ENCODE peak calls at places on chromosome 11, in five cellular contexts. One of them, this sample, is unnamed.

GRCh38 chr11:91639359-91639758 is 585.3 kb upstream of the FAT3 start:
- DNase-seq in tibial nerve: no peak
- DNase-seq in HepG2: no peak
- DNase-seq in PC-9: no peak
- DNase-seq in fibroblast of lung: no peak
- DNase-seq in this sample: no peak

GRCh38 chr11:103532133-103532788 is 423.0 kb downstream of the DYNC2H1 start:
- DNase-seq in tibial nerve: no peak
- DNase-seq in fibroblast of lung: peak; percentile 71
- DNase-seq in PC-9: no peak
- DNase-seq in HepG2: no peak
- DNase-seq in this sample: peak; percentile 26

GRCh38 chr11:27204527-27204926 is 158.5 kb downstream of the CCDC34 start:
- DNase-seq in fibroblast of lung: no peak
- DNase-seq in tibial nerve: no peak
- DNase-seq in PC-9: no peak
- DNase-seq in HepG2: peak; percentile 27
- DNase-seq in this sample: no peak

GRCh38 chr11:1352696-1353382 is 36.9 kb upstream of the BRSK2 start:
- DNase-seq in HepG2: no peak
- DNase-seq in tibial nerve: no peak
- DNase-seq in fibroblast of lung: no peak
- DNase-seq in PC-9: no peak
- DNase-seq in this sample: no peak

GRCh38 chr11:35798983-35799382 is 136.4 kb downstream of the TRIM44 start:
- DNase-seq in tibial nerve: no peak
- DNase-seq in PC-9: no peak
- DNase-seq in fibroblast of lung: no peak
- DNase-seq in HepG2: no peak
- DNase-seq in this sample: no peak

GRCh38 chr11:107929611-107930200 is 1.5 kb downstream of the RAB39A start:
- DNase-seq in fibroblast of lung: no peak
- DNase-seq in HepG2: no peak
- DNase-seq in PC-9: no peak
- DNase-seq in tibial nerve: no peak
- DNase-seq in this sample: no peak

GRCh38 chr11:76613901-76614300 is 56.6 kb downstream of the LRRC32 start:
- DNase-seq in fibroblast of lung: no peak
- DNase-seq in PC-9: no peak
- DNase-seq in tibial nerve: no peak
- DNase-seq in HepG2: no peak
- DNase-seq in this sample: no peak

GRCh38 chr11:121451982-121452608 is at the start of gene SORL1:
- DNase-seq in PC-9: peak; percentile 61
- DNase-seq in fibroblast of lung: peak; percentile 56
- DNase-seq in tibial nerve: peak; percentile 25
- DNase-seq in HepG2: peak; percentile 62
- DNase-seq in this sample: no peak

GRCh38 chr11:78654071-78654470 is 79.4 kb upstream of the NARS2 start:
- DNase-seq in fibroblast of lung: no peak
- DNase-seq in PC-9: no peak
- DNase-seq in tibial nerve: no peak
- DNase-seq in HepG2: no peak
- DNase-seq in this sample: no peak

GRCh38 chr11:46593550-46594382 is at the start of gene AMBRA1:
- DNase-seq in PC-9: peak; percentile 90
- DNase-seq in HepG2: peak; percentile 95
- DNase-seq in fibroblast of lung: peak; percentile 94
- DNase-seq in tibial nerve: peak; percentile 74
- DNase-seq in this sample: peak; percentile 81

GRCh38 chr11:75200531-75200930 is 40.0 kb upstream of the TPBGL start:
- DNase-seq in tibial nerve: no peak
- DNase-seq in HepG2: no peak
- DNase-seq in PC-9: no peak
- DNase-seq in fibroblast of lung: no peak
- DNase-seq in this sample: no peak

GRCh38 chr11:17579451-17579850 is 32.4 kb downstream of the OTOG start:
- DNase-seq in HepG2: no peak
- DNase-seq in fibroblast of lung: no peak
- DNase-seq in tibial nerve: no peak
- DNase-seq in PC-9: no peak
- DNase-seq in this sample: no peak

GRCh38 chr11:130499828-130500227 is 51.4 kb downstream of the ADAMTS15 start:
- DNase-seq in HepG2: no peak
- DNase-seq in fibroblast of lung: no peak
- DNase-seq in tibial nerve: no peak
- DNase-seq in PC-9: no peak
- DNase-seq in this sample: no peak

GRCh38 chr11:123580557-123581275 is 73.7 kb downstream of the SCN3B start:
- DNase-seq in PC-9: peak; percentile 73
- DNase-seq in fibroblast of lung: peak; percentile 26
- DNase-seq in tibial nerve: no peak
- DNase-seq in HepG2: peak; percentile 33
- DNase-seq in this sample: no peak

GRCh38 chr11:93017821-93018690 is 48.6 kb downstream of the MTNR1B start:
- DNase-seq in fibroblast of lung: peak; percentile 28
- DNase-seq in PC-9: no peak
- DNase-seq in tibial nerve: no peak
- DNase-seq in HepG2: no peak
- DNase-seq in this sample: no peak

GRCh38 chr11:13105237-13105844 is 96.2 kb downstream of the RASSF10 start:
- DNase-seq in fibroblast of lung: no peak
- DNase-seq in HepG2: no peak
- DNase-seq in PC-9: no peak
- DNase-seq in tibial nerve: no peak
- DNase-seq in this sample: no peak

GRCh38 chr11:18720086-18720810 is 5.7 kb downstream of the IGSF22 start:
- DNase-seq in PC-9: no peak
- DNase-seq in fibroblast of lung: no peak
- DNase-seq in HepG2: no peak
- DNase-seq in tibial nerve: no peak
- DNase-seq in this sample: no peak

GRCh38 chr11:62908468-62909072 is 12.6 kb downstream of the CHRM1 start:
- DNase-seq in fibroblast of lung: no peak
- DNase-seq in tibial nerve: no peak
- DNase-seq in PC-9: no peak
- DNase-seq in HepG2: no peak
- DNase-seq in this sample: no peak

GRCh38 chr11:92758216-92758615 is 211.2 kb upstream of the MTNR1B start:
- DNase-seq in fibroblast of lung: no peak
- DNase-seq in PC-9: no peak
- DNase-seq in tibial nerve: no peak
- DNase-seq in HepG2: no peak
- DNase-seq in this sample: no peak

GRCh38 chr11:48012051-48012391 is 31.7 kb downstream of the PTPRJ start:
- DNase-seq in fibroblast of lung: no peak
- DNase-seq in tibial nerve: no peak
- DNase-seq in PC-9: no peak
- DNase-seq in HepG2: no peak
- DNase-seq in this sample: no peak

GRCh38 chr11:75445315-75445953 is 12.4 kb upstream of the KLHL35 start:
- DNase-seq in PC-9: peak; percentile 74
- DNase-seq in tibial nerve: peak; percentile 70
- DNase-seq in HepG2: peak; percentile 56
- DNase-seq in fibroblast of lung: peak; percentile 46
- DNase-seq in this sample: no peak

GRCh38 chr11:465896-466538 is 15.9 kb downstream of the PTDSS2 start:
- DNase-seq in PC-9: peak; percentile 52
- DNase-seq in HepG2: no peak
- DNase-seq in tibial nerve: no peak
- DNase-seq in fibroblast of lung: no peak
- DNase-seq in this sample: no peak

GRCh38 chr11:70558651-70559050 is 160.3 kb downstream of the CTTN start:
- DNase-seq in PC-9: no peak
- DNase-seq in tibial nerve: no peak
- DNase-seq in HepG2: no peak
- DNase-seq in fibroblast of lung: no peak
- DNase-seq in this sample: no peak

GRCh38 chr11:12185914-12186313 is 75.5 kb downstream of the MICAL2 start:
- DNase-seq in HepG2: no peak
- DNase-seq in tibial nerve: no peak
- DNase-seq in PC-9: no peak
- DNase-seq in fibroblast of lung: peak; percentile 71
- DNase-seq in this sample: no peak

GRCh38 chr11:46416656-46417055 is 25.1 kb upstream of the CHRM4 start:
- DNase-seq in tibial nerve: no peak
- DNase-seq in HepG2: no peak
- DNase-seq in PC-9: no peak
- DNase-seq in fibroblast of lung: no peak
- DNase-seq in this sample: no peak

GRCh38 chr11:1073261-1073724 is 1.4 kb upstream of the MUC2 start:
- DNase-seq in HepG2: peak; percentile 46
- DNase-seq in PC-9: peak; percentile 68
- DNase-seq in tibial nerve: peak; percentile 11
- DNase-seq in fibroblast of lung: peak; percentile 53
- DNase-seq in this sample: no peak

GRCh38 chr11:124629961-124630360 is 7.3 kb downstream of the TBRG1 start:
- DNase-seq in HepG2: no peak
- DNase-seq in PC-9: no peak
- DNase-seq in tibial nerve: no peak
- DNase-seq in fibroblast of lung: no peak
- DNase-seq in this sample: no peak

GRCh38 chr11:50077526-50077925 is 44.9 kb downstream of the OR4C45 start:
- DNase-seq in PC-9: no peak
- DNase-seq in tibial nerve: no peak
- DNase-seq in HepG2: no peak
- DNase-seq in fibroblast of lung: no peak
- DNase-seq in this sample: no peak
- H3K9me3 ChIP-seq in PC-9: no peaks in the 10 kb centered on the region
- H3K9me3 ChIP-seq in tibial nerve: no peaks in the 10 kb centered on the region
- H3K9me3 ChIP-seq in HepG2: peaks cover 72% of the 10 kb centered on the region
- H3K9me3 ChIP-seq in fibroblast of lung: no peaks in the 10 kb centered on the region
- H3K9me3 ChIP-seq in this sample: peaks cover 73% of the 10 kb centered on the region

DNA sequence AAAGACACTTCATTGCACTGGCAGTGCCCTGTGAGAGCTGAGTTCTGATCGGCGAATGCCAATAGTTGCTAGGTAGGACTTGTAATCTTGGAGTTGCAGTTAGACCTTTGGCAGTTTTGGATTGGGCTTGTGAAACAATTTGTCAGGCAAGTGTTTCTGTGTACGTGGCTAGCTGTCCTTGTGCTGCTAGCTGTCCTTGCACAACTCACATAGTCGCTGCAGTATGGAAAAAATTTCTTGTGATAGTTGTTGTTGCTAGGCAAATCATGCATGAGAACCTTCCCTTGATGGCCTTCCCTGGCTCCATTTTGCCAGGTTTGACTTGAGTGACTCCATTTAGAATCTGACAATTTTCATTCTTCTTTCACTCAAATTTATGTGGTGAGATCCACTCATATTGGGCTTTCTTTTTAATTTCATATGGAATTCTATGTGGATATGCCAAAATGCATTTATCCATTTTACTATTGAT is 140.7 kb downstream of the APIP start:
- DNase-seq in HepG2: peak; percentile 19
- DNase-seq in fibroblast of lung: no peak
- DNase-seq in tibial nerve: no peak
- DNase-seq in PC-9: no peak
- DNase-seq in this sample: no peak
- H3K9me3 ChIP-seq in HepG2: no peaks in the 10 kb centered on the region
- H3K9me3 ChIP-seq in fibroblast of lung: no peaks in the 10 kb centered on the region
- H3K9me3 ChIP-seq in tibial nerve: no peaks in the 10 kb centered on the region
- H3K9me3 ChIP-seq in PC-9: peaks cover 5% of the 10 kb centered on the region
- H3K9me3 ChIP-seq in this sample: no peaks in the 10 kb centered on the region

GRCh38 chr11:2481253-2481652 is 36.4 kb downstream of the KCNQ1 start:
- DNase-seq in fibroblast of lung: no peak
- DNase-seq in PC-9: no peak
- DNase-seq in HepG2: no peak
- DNase-seq in tibial nerve: no peak
- DNase-seq in this sample: no peak

GRCh38 chr11:2482199-2482598 is 37.4 kb downstream of the KCNQ1 start:
- DNase-seq in fibroblast of lung: no peak
- DNase-seq in PC-9: no peak
- DNase-seq in HepG2: no peak
- DNase-seq in tibial nerve: no peak
- DNase-seq in this sample: no peak

GRCh38 chr11:2482745-2483144 is 37.9 kb downstream of the KCNQ1 start:
- DNase-seq in PC-9: no peak
- DNase-seq in fibroblast of lung: no peak
- DNase-seq in HepG2: no peak
- DNase-seq in tibial nerve: no peak
- DNase-seq in this sample: no peak

GRCh38 chr11:2484576-2485125 is 39.8 kb downstream of the KCNQ1 start:
- DNase-seq in HepG2: no peak
- DNase-seq in fibroblast of lung: no peak
- DNase-seq in PC-9: no peak
- DNase-seq in tibial nerve: no peak
- DNase-seq in this sample: no peak

DNA sequence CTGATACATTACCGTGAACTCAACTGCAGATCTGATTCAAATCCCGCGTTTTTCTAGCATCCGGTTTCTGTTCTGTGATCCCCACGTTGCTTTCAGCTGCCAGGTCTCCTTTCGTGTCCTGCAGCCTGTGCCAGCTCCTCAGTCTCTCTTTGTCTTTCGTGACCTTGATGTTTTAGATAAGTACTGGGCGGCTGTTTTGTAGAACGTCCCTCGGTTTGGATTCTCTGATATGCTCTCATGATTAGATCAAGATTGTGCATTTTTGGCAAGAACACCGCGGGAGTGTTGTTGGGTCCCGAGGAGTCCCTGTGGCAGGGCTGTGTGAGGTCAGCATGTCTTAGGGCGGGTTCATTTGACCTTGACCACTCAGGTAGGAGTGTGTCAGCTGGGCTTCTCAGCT is 38.6 kb downstream of the KCNQ1 start:
- DNase-seq in tibial nerve: no peak
- DNase-seq in PC-9: no peak
- DNase-seq in HepG2: no peak
- DNase-seq in fibroblast of lung: no peak
- DNase-seq in this sample: no peak
- H3K9me3 ChIP-seq in tibial nerve: no peaks in the 10 kb centered on the region
- H3K9me3 ChIP-seq in PC-9: peaks cover 5% of the 10 kb centered on the region
- H3K9me3 ChIP-seq in HepG2: peaks cover 15% of the 10 kb centered on the region
- H3K9me3 ChIP-seq in fibroblast of lung: no peaks in the 10 kb centered on the region
- H3K9me3 ChIP-seq in this sample: peaks cover 8% of the 10 kb centered on the region

GRCh38 chr11:9344046-9344680 is 29.8 kb upstream of the TMEM41B start:
- DNase-seq in HepG2: peak; percentile 23
- DNase-seq in tibial nerve: no peak
- DNase-seq in fibroblast of lung: no peak
- DNase-seq in PC-9: no peak
- DNase-seq in this sample: no peak

GRCh38 chr11:9347100-9347499 is 32.7 kb upstream of the TMEM41B start:
- DNase-seq in fibroblast of lung: no peak
- DNase-seq in HepG2: no peak
- DNase-seq in PC-9: no peak
- DNase-seq in tibial nerve: no peak
- DNase-seq in this sample: no peak

DNA sequence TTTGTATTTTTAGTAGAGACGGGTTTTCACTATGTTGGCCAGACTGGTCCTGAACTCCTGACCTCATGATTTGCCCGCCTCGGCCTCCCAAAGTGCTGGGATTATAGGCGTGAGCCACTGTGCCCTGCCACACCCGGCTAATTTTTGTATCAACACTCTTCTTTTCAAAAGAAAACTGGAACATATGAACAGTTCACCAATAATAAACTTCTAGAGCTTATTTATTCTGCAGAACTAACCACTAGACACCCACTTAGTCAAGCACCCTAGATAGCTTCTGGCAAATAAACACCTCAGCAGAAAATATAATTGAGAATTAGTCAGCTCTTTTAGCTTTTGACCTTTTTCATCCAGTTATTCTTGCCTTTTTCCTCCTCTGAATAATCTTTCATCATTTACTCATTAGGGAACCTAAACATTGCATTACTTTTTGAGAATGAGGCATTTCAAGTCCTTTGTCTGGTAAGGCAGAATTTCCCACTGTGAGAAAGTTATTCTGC is 27.3 kb upstream of the TMEM41B start:
- DNase-seq in PC-9: no peak
- DNase-seq in HepG2: no peak
- DNase-seq in fibroblast of lung: no peak
- DNase-seq in tibial nerve: no peak
- DNase-seq in this sample: no peak
- H3K9me3 ChIP-seq in PC-9: no peaks in the 10 kb centered on the region
- H3K9me3 ChIP-seq in HepG2: no peaks in the 10 kb centered on the region
- H3K9me3 ChIP-seq in fibroblast of lung: no peaks in the 10 kb centered on the region
- H3K9me3 ChIP-seq in tibial nerve: no peaks in the 10 kb centered on the region
- H3K9me3 ChIP-seq in this sample: no peaks in the 10 kb centered on the region